ENCODE peak calls at places on chromosomes 11 and 22, in five cellular contexts. O, X, E, B and A are unnamed samples. For H3K36me3, the result is how much of the 10 kb centered on the place peaks cover.

GRCh38 chr11:22510741-22511140 is 114.9 kb downstream of the FANCF start:
- DNase-seq in O (no peak), X (no peak), E (no peak), B (no peak), A (no peak)

GRCh38 chr11:64542172-64543125 is 48.6 kb upstream of the SLC22A12 start:
- DNase-seq in O (no peak), X (no peak), E (no peak), B (peak), A (no peak)

GRCh38 chr22:48894064-48894671 is 933.5 kb downstream of the BRD1 start:
- DNase-seq in O (peak), X (no peak), E (peak), B (no peak), A (no peak)

GRCh38 chr11:14904745-14905103 is 12.7 kb upstream of the CYP2R1 start:
- DNase-seq in O (no peak), X (peak), E (peak), B (peak), A (peak)

GRCh38 chr11:24321229-24321628 is 175.6 kb upstream of the LUZP2 start:
- DNase-seq in O (no peak), X (no peak), E (no peak), B (no peak), A (no peak)

GRCh38 chr11:126318642-126319373 is 14.9 kb downstream of the DCPS start:
- DNase-seq in O (peak), X (peak), E (peak), B (peak), A (no peak)

GRCh38 chr22:19879996-19880785 is 25.5 kb upstream of the GNB1L start:
- DNase-seq in O (no peak), X (peak), E (peak), B (no peak), A (peak)

GRCh38 chr11:27514558-27514957 is 8.0 kb upstream of the LIN7C start:
- DNase-seq in O (no peak), X (no peak), E (no peak), B (peak), A (no peak)

GRCh38 chr22:24996420-24996952 is 44.0 kb downstream of the KIAA1671 start:
- DNase-seq in O (no peak), X (no peak), E (no peak), B (peak), A (no peak)

GRCh38 chr11:133898770-133899115 is 53.4 kb upstream of the SPATA19 start:
- DNase-seq in O (no peak), X (no peak), E (no peak), B (no peak), A (no peak)

GRCh38 chr22:24428751-24429410 is 1.5 kb downstream of the ADORA2A start:
- DNase-seq in O (no peak), X (no peak), E (no peak), B (no peak), A (no peak)

GRCh38 chr11:122046846-122047245 is 69.2 kb downstream of the BLID start:
- DNase-seq in O (no peak), X (no peak), E (no peak), B (no peak), A (no peak)

GRCh38 chr11:132744771-132745170 is 787.5 kb downstream of the OPCML start:
- DNase-seq in O (no peak), X (no peak), E (no peak), B (no peak), A (no peak)

GRCh38 chr11:11451501-11452005 is 98.5 kb upstream of the CSNK2A3 start:
- DNase-seq in O (no peak), X (no peak), E (no peak), B (no peak), A (no peak)

GRCh38 chr11:65013692-65014145 is 241 bp upstream of the ARL2 start:
- DNase-seq in O (peak), X (peak), E (peak), B (peak), A (peak)

GRCh38 chr22:27752141-27752540 is 49.4 kb downstream of the MN1 start:
- DNase-seq in O (no peak), X (no peak), E (no peak), B (no peak), A (no peak)

GRCh38 chr22:17167486-17167885 is 8.4 kb upstream of the HDHD5 start:
- DNase-seq in O (no peak), X (peak), E (peak), B (no peak), A (peak)

GRCh38 chr11:126601550-126602215 is 246.2 kb downstream of the ST3GAL4 start:
- DNase-seq in O (no peak), X (no peak), E (no peak), B (no peak), A (no peak)

GRCh38 chr11:120766318-120766717 is 254.8 kb downstream of the GRIK4 start:
- DNase-seq in O (peak), X (no peak), E (no peak), B (no peak), A (no peak)

GRCh38 chr11:118744001-118744400 is 47.0 kb downstream of the DDX6 start:
- DNase-seq in O (no peak), X (no peak), E (no peak), B (no peak), A (no peak)

GRCh38 chr11:45248501-45249011 is 37.6 kb downstream of the SYT13 start:
- DNase-seq in O (no peak), X (no peak), E (no peak), B (no peak), A (no peak)

GRCh38 chr11:115141715-115142114 is 362.5 kb downstream of the CADM1 start:
- DNase-seq in O (no peak), X (no peak), E (no peak), B (no peak), A (no peak)

GRCh38 chr22:38973289-38974169 is 8.6 kb upstream of the APOBEC3B start:
- DNase-seq in O (no peak), X (no peak), E (no peak), B (peak), A (peak)

GRCh38 chr22:35399678-35400334 is at the start of gene MCM5:
- DNase-seq in O (peak), X (peak), E (peak), B (peak), A (peak)
- TF ChIP-seq POLR2A in O (no peak), X (no peak), E (no peak), B (no peak), A (no peak)

GRCh38 chr22:42814215-42814614 is 42.9 kb downstream of the ARFGAP3 start:
- DNase-seq in O (no peak), X (no peak), E (no peak), B (no peak), A (no peak)
- H3K36me3 ChIP-seq in O (under half), X (under half), E (under half), B (under half), A (under half)

GRCh38 chr22:45478108-45478771 is 24.4 kb upstream of the FBLN1 start:
- DNase-seq in O (no peak), X (no peak), E (peak), B (no peak), A (no peak)

GRCh38 chr22:45475876-45476514 is 26.7 kb upstream of the FBLN1 start:
- DNase-seq in O (no peak), X (no peak), E (peak), B (no peak), A (no peak)

GRCh38 chr22:45477366-45478107 is 25.1 kb upstream of the FBLN1 start:
- DNase-seq in O (no peak), X (no peak), E (peak), B (no peak), A (no peak)

GRCh38 chr22:45475063-45475747 is 27.5 kb upstream of the FBLN1 start:
- DNase-seq in O (no peak), X (no peak), E (peak), B (no peak), A (no peak)

GRCh38 chr22:45476814-45477213 is 25.9 kb upstream of the FBLN1 start:
- DNase-seq in O (no peak), X (no peak), E (peak), B (no peak), A (no peak)
- TF ChIP-seq POLR2A in O (no peak), X (no peak), E (no peak), B (no peak), A (no peak)

GRCh38 chr11:1289211-1289935 is 20.1 kb downstream of the TOLLIP start:
- DNase-seq in O (no peak), X (no peak), E (peak), B (no peak), A (no peak)
- H3K36me3 ChIP-seq in O (half or more), X (under half), E (under half), B (under half), A (half or more)

DNA sequence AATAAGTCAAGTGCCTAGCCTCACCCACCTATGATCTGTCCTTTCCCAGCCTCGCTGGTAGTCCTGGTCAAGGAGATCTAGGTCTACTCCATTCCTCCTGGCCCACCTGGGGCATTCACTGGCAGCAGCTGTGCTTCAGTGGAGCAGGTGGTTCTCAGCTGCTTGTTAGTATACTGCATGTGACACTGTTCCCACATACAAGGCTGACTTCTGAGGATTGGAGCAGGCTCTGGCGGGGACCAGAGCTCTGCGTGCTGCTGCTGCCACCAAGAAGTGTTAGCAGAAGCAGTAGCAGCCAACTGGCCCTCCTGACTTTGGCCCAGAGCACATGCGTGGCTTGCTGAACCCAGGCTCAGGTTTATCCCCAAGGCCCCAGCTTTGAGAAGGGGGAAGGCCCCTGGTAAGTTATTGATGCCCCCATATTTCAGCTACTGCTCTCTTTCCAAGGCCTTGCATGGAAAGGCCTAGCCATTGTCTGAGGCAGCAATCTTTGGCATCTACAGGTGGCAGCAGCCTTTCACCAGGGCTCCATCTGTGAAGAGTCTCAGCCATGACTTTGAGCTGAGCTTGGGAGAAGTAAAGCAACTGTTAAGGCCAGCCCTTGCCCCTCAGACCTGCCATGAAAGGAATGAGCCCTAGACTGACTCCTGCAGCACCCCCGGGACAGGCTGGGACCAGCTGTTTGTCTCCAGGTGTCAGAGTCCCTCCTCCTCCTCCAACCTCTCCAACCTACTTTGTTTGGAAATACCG is 26.5 kb downstream of the ARHGAP1 start:
- DNase-seq in O (no peak), X (no peak), E (no peak), B (no peak), A (peak)
- TF ChIP-seq POLR2A in O (no peak), X (no peak), E (no peak), B (no peak), A (no peak)

GRCh38 chr11:128491195-128491936 is 96.0 kb downstream of the ETS1 start:
- DNase-seq in O (no peak), X (no peak), E (no peak), B (no peak), A (no peak)

GRCh38 chr11:128488471-128488870 is 98.9 kb downstream of the ETS1 start:
- DNase-seq in O (no peak), X (no peak), E (no peak), B (no peak), A (no peak)

GRCh38 chr11:128492461-128492860 is 94.9 kb downstream of the ETS1 start:
- DNase-seq in O (no peak), X (no peak), E (no peak), B (no peak), A (no peak)

GRCh38 chr11:128487978-128488377 is 99.4 kb downstream of the ETS1 start:
- DNase-seq in O (no peak), X (no peak), E (no peak), B (no peak), A (no peak)

GRCh38 chr11:128490092-128490491 is 97.3 kb downstream of the ETS1 start:
- DNase-seq in O (no peak), X (no peak), E (no peak), B (no peak), A (no peak)
- H3K36me3 ChIP-seq in O (under half), X (under half), E (under half), B (under half), A (under half)

DNA sequence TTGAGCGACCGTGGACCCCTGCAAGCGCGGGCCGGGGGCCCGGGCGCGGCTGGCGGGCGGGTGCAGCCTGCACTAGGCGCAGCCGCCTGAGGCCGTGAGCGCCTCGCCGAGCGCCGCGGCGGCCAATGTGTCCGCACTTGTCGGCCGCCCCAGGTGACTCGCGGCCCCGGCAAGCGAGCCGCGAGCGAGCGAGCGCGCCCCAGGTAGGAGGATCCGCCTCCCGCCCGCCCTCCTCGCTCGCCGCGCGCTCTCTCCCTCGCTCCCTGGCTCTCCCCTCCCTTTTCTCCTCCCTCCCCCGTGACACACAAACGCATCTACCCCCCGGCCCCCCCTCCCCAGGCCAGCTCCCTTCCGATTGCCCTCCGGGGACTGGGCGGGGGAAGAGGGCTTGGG is at the start of gene WNT7B:
- DNase-seq in O (no peak), X (no peak), E (no peak), B (peak), A (peak)
- TF ChIP-seq POLR2A in O (no peak), X (no peak), E (no peak), B (peak), A (no peak)

DNA sequence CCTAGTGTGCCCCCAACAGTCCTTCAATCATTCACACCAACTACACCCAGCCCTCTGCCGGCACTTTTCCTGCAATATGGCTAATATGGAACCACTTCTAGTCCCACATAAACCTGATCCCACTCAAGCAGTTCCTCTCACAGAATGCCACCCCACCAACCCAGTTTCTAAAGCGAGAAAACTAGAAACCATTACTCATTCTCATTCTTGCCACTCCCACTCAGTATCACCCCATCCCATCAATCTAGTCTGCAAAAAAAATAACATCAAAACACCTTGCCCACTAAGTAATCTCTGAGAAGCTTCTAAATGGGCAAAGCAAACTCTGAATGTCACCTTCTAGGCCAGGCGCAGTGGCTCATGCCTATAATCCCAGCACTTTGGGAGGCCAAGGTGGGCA is 17.9 kb downstream of the NAP1L4 start:
- DNase-seq in O (no peak), X (no peak), E (no peak), B (no peak), A (no peak)
- H3K36me3 ChIP-seq in O (half or more), X (under half), E (under half), B (under half), A (half or more)